ENCODE peak calls at places on chromosomes 7 and 10, in six cellular contexts. O, W, R, E, A and C are unnamed samples.

GRCh38 chr7:6294839-6295238 is 22.4 kb upstream of the CYTH3 start:
- DNase-seq in O (no peak), R (no peak), E (no peak), W (no peak), A (no peak), C (no peak)

GRCh38 chr7:74709880-74710671 is 52.6 kb downstream of the GTF2I start:
- DNase-seq in A (no peak), E (no peak), W (no peak), R (no peak), O (no peak), C (no peak)

GRCh38 chr10:76291175-76291574 is 859.8 kb downstream of the LRMDA start:
- DNase-seq in O (peak), A (no peak), W (no peak), E (no peak), R (no peak), C (peak)

GRCh38 chr10:72645263-72645858 is 19.5 kb upstream of the MICU1 start:
- DNase-seq in R (no peak), O (no peak), A (no peak), E (no peak), W (no peak), C (no peak)

GRCh38 chr7:84865560-84865959 is 321.3 kb downstream of the SEMA3D start:
- DNase-seq in O (no peak), R (no peak), E (no peak), W (no peak), A (no peak), C (no peak)

GRCh38 chr7:45700556-45700955 is 126.4 kb downstream of the ADCY1 start:
- DNase-seq in R (no peak), O (no peak), W (no peak), E (no peak), A (no peak), C (no peak)

GRCh38 chr10:14478639-14479038 is 147.9 kb upstream of the FRMD4A start:
- DNase-seq in W (no peak), O (peak), R (peak), E (peak), A (peak), C (peak)

GRCh38 chr10:43793714-43794113 is 145.0 kb upstream of the ZNF32 start:
- DNase-seq in O (peak), E (no peak), A (no peak), R (peak), W (no peak), C (peak)

GRCh38 chr7:94580601-94581000 is 71.0 kb downstream of the CASD1 start:
- DNase-seq in W (no peak), R (peak), A (no peak), O (peak), E (no peak), C (peak)

GRCh38 chr10:97376413-97376812 is 24.7 kb downstream of the RRP12 start:
- DNase-seq in O (no peak), R (no peak), E (no peak), A (no peak), W (no peak), C (no peak)

GRCh38 chr10:31490858-31491504 is 172.0 kb downstream of the ZEB1 start:
- DNase-seq in O (peak), A (no peak), W (no peak), R (peak), E (peak), C (peak)

GRCh38 chr10:16904619-16905018 is 87.4 kb upstream of the RSU1 start:
- DNase-seq in E (no peak), R (peak), A (no peak), W (no peak), O (peak), C (peak)

GRCh38 chr7:75966209-75966961 is 28.0 kb downstream of the TMEM120A start:
- DNase-seq in O (no peak), W (no peak), E (peak), R (no peak), A (no peak), C (peak)

GRCh38 chr10:100575781-100576635 is 40.3 kb downstream of the HIF1AN start:
- DNase-seq in W (no peak), R (no peak), O (no peak), A (no peak), E (no peak), C (no peak)

GRCh38 chr10:36771725-36772124 is 353.7 kb upstream of the ANKRD30A start:
- DNase-seq in A (no peak), E (no peak), W (no peak), O (no peak), R (no peak), C (no peak)

GRCh38 chr7:42074079-42074478 is 162.9 kb downstream of the GLI3 start:
- DNase-seq in O (no peak), A (no peak), R (no peak), W (no peak), E (no peak), C (no peak)

GRCh38 chr7:29412912-29413311 is 150.7 kb upstream of the PRR15 start:
- DNase-seq in E (no peak), R (no peak), O (no peak), W (no peak), A (no peak), C (no peak)

GRCh38 chr7:7687800-7688199 is 30.6 kb downstream of the RPA3 start:
- DNase-seq in E (no peak), R (no peak), O (no peak), A (no peak), W (no peak), C (no peak)

GRCh38 chr7:33183504-33183903 is 54.1 kb downstream of the BBS9 start:
- DNase-seq in R (no peak), O (no peak), A (no peak), E (no peak), W (no peak), C (no peak)